ENCODE peak calls at places on chromosomes 2 and 18, in six cellular contexts. I, N, E, P, H and S are unnamed samples.

GRCh38 chr2:47664817-47665216 is 118.1 kb upstream of the MSH6 start:
- DNase-seq in I (no peak), N (no peak), E (no peak), P (peak), H (no peak), S (peak)

GRCh38 chr2:9326975-9327374 is 96.4 kb downstream of the ITGB1BP1 start:
- DNase-seq in I (peak), N (no peak), E (no peak), P (no peak), H (no peak), S (no peak)

GRCh38 chr2:151486100-151486499 is 76.4 kb downstream of the RIF1 start:
- DNase-seq in I (no peak), N (no peak), E (no peak), P (no peak), H (no peak), S (no peak)

GRCh38 chr18:25516747-25517498 is 165.0 kb upstream of the ZNF521 start:
- DNase-seq in I (no peak), N (no peak), E (no peak), P (no peak), H (no peak), S (no peak)

GRCh38 chr18:9916067-9916684 is 2.4 kb downstream of the VAPA start:
- DNase-seq in I (peak), N (no peak), E (no peak), P (no peak), H (no peak), S (no peak)

GRCh38 chr2:209563453-209563852 is 139.6 kb downstream of the MAP2 start:
- DNase-seq in I (no peak), N (no peak), E (no peak), P (no peak), H (no peak), S (no peak)

GRCh38 chr2:239965318-239965717 is 59.8 kb downstream of the NDUFA10 start:
- DNase-seq in I (no peak), N (no peak), E (no peak), P (no peak), H (no peak), S (no peak)

GRCh38 chr18:66764225-66764624 is 160.3 kb upstream of the CDH19 start:
- DNase-seq in I (no peak), N (no peak), E (no peak), P (no peak), H (no peak), S (no peak)

GRCh38 chr2:10773841-10774341 is 38.7 kb downstream of the PDIA6 start:
- DNase-seq in I (no peak), N (no peak), E (no peak), P (no peak), H (no peak), S (no peak)

GRCh38 chr2:156486175-156486574 is 50.0 kb downstream of the GPD2 start:
- DNase-seq in I (peak), N (no peak), E (no peak), P (no peak), H (no peak), S (peak)

GRCh38 chr2:212905640-212906201 is 245.7 kb downstream of the IKZF2 start:
- DNase-seq in I (peak), N (no peak), E (no peak), P (no peak), H (no peak), S (no peak)

GRCh38 chr2:71608441-71608840 is 155.1 kb downstream of the DYSF start:
- DNase-seq in I (no peak), N (no peak), E (peak), P (no peak), H (no peak), S (no peak)

GRCh38 chr2:80199504-80199903 is 105.0 kb downstream of the LRRTM1 start:
- DNase-seq in I (no peak), N (no peak), E (no peak), P (no peak), H (no peak), S (no peak)

GRCh38 chr18:22283397-22283796 is 114.0 kb downstream of the GATA6 start:
- DNase-seq in I (peak), N (no peak), E (no peak), P (no peak), H (no peak), S (no peak)

GRCh38 chr2:101967826-101968498 is 23.8 kb upstream of the IL1R2 start:
- DNase-seq in I (no peak), N (no peak), E (no peak), P (no peak), H (no peak), S (no peak)

GRCh38 chr2:126891681-126892500 is 6.8 kb upstream of the TEX51 start:
- DNase-seq in I (no peak), N (no peak), E (no peak), P (no peak), H (no peak), S (no peak)

GRCh38 chr2:41621578-41621977 is 426.2 kb upstream of the PKDCC start:
- DNase-seq in I (no peak), N (no peak), E (no peak), P (no peak), H (no peak), S (no peak)

GRCh38 chr2:154466226-154466625 is 232.3 kb upstream of the KCNJ3 start:
- DNase-seq in I (no peak), N (no peak), E (no peak), P (no peak), H (no peak), S (no peak)

GRCh38 chr2:44171018-44171417 is 2.3 kb downstream of the PPM1B start:
- DNase-seq in I (peak), N (no peak), E (no peak), P (no peak), H (no peak), S (no peak)

GRCh38 chr2:44172576-44172975 is 3.9 kb downstream of the PPM1B start:
- DNase-seq in I (no peak), N (no peak), E (no peak), P (no peak), H (no peak), S (no peak)

GRCh38 chr2:44168684-44169154 is at the start of gene PPM1B:
- DNase-seq in I (no peak), N (no peak), E (no peak), P (peak), H (no peak), S (peak)

GRCh38 chr2:44169155-44169898 is 652 bp downstream of the PPM1B start:
- DNase-seq in I (peak), N (peak), E (no peak), P (peak), H (no peak), S (peak)

DNA sequence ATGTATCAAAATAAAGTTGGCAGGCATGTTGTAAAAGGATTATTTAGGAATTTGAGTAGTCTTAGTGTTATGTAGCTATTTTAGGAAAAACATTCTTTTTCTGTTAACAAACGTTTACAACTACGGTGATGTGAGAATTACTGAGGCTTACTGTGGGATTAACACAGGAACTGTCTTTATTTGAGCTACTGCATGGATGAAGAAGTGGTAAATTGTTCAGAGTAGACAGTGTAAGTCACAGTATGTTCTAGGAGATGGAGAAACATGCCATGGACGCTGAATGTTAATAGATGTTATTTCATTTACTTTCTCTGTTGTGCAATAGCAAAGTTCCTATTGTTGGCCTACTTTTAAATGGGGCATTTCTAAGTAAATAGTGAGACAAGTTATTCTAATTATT is 1.7 kb downstream of the PPM1B start:
- DNase-seq in I (peak), N (no peak), E (no peak), P (no peak), H (no peak), S (no peak)
- TF ChIP-seq CTCF in I (no peak), N (no peak), E (no peak), P (no peak), H (no peak), S (no peak)

DNA sequence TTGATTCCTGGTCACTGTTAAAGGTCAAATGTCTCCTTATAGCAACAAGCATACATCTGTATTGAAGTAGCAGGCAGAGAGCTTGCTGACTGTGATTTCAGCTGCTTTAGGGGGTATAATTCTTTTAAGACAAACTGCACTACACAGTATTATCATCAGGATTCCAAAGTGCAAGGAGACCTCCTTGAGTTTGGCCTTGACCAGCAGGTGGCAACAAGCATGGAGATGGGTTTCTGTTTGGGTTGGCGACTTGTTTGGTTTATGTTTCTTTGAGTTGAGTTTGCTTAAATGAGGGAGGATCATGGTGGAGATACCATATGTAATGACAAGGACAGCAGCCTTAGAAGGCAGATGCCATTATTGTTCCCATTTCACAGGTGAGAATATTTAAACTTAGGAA is 681.0 kb upstream of the ID2 start:
- DNase-seq in I (peak), N (no peak), E (no peak), P (no peak), H (no peak), S (no peak)
- TF ChIP-seq CTCF in I (peak), N (peak), E (no peak), P (no peak), H (peak), S (no peak)

DNA sequence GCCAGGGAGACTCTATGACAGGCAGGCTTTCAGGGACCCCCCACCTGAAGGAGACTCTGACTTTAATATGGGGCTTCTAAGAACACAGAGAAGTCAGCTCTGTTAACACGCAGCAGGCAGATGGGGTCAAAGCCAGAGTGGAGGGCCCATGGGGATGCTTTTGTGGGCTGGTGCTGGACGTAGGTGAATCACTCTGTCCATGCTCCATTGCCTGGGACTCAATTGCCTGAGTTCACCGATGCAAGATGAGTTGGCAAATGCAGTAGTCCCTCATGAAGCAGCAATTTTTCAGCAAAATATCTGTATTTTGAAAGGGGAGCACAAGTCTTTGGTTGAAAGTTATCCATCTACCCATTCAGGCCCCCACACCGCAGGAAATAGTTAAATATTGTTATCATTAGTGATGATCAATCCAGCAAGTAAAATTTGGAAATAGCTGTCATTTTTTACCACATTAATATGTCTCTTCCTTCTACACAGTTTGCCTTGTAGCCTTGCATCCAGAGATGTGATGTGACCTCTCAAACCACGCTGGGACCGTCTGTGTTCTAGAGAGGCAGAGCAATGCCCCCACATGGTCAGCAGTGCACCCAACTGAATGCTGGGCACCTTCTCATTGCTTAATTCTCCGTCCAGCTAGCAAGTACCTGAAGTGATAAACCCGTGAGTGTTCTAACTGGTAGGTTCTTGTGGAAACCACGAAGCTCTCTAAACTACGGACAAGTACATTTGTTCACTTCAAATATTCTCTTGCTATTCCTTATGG is 34.8 kb upstream of the FAM110C start:
- DNase-seq in I (no peak), N (no peak), E (no peak), P (no peak), H (no peak), S (no peak)
- TF ChIP-seq CTCF in I (no peak), N (no peak), E (no peak), P (no peak), H (no peak), S (no peak)

GRCh38 chr2:231541605-231542509 is 11.6 kb upstream of the NMUR1 start:
- DNase-seq in I (no peak), N (peak), E (no peak), P (peak), H (no peak), S (peak)
- TF ChIP-seq CTCF in I (peak), N (peak), E (no peak), P (peak), H (peak), S (no peak)

GRCh38 chr2:1656326-1656960 is 87.9 kb downstream of the PXDN start:
- DNase-seq in I (no peak), N (no peak), E (no peak), P (peak), H (no peak), S (no peak)
- TF ChIP-seq CTCF in I (peak), N (no peak), E (no peak), P (no peak), H (no peak), S (no peak)

DNA sequence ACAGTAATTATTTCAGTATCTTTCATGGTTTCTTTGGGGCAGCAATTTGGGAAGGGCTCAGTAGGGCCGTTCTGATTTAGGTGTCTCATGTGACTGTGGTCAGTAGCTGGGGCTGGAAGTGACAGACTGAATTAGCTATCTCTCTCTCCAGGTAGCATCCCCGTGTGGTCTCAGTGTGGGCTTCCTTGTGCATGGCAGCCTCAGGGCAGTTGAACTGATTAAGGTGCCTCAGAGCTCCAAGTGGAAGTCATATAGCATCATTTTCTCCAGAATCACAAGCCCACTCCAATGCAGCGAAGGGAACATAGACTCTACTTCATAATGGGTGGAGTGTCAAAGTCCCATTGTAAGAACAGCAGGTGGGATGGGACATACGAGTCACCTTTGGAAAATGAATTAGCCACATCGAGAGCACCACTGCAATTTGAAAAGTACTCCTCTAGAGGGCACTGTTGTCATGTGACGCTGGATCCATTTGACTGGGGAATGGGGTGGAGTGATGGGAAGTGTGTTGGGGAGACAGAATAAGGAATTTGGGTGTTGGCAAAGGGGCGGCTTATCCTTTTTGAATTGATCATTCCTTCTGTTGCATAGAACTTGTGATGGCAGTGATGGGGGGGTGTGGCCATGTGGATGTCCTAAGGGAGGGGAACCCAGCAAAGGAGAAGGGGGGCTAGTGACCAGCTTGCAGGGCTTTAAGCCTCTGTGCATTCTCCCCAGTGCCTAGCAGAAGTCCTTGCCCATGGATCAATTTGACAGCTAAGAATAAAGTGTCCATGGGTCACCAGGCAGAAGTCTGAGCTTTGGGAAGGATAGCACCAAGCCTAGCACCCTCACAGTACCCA is 39.3 kb upstream of the FAM136A start:
- DNase-seq in I (peak), N (peak), E (peak), P (peak), H (peak), S (peak)
- TF ChIP-seq CTCF in I (peak), N (peak), E (peak), P (peak), H (peak), S (peak)

DNA sequence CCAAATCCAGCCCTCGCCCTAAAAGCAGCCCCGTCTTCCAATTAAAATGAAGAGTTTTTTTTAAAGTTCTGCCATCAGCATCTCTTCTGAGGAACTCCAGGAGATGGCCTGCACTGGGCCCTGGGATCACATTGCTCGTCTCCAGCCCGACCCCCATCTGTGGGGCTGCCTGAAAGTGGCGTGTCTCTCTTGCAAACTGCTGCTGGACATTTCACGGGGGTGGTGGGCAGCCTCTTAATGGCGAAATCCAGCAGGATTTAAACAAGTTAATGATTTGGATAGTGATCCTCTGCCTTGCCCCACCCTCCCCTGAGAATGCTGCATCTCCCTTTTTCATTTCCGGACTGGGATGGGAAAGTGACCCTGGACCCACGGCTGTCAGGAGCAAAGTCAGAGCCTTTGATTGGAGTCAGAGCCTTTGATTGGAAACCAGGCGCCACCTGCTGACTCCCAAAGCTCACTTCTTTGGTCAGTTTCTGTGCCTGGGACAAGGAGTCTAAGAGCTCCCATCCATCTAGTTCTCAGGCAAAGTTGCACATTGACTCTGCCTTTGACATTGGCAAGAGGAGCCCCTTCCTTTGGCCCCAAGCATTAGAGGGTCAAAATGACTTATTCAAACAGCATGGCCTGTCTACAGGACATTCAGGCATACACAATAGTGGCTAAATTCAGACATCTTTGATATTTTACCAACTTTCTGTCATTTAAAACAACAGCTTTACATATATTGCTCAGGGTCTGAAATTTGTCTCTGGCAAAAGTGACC is 155.2 kb downstream of the SH3BP4 start:
- DNase-seq in I (peak), N (peak), E (peak), P (peak), H (peak), S (peak)
- TF ChIP-seq CTCF in I (peak), N (peak), E (no peak), P (no peak), H (peak), S (peak)

GRCh38 chr2:221478106-221478863 is 93.8 kb downstream of the EPHA4 start:
- DNase-seq in I (no peak), N (no peak), E (no peak), P (no peak), H (no peak), S (no peak)
- TF ChIP-seq CTCF in I (no peak), N (no peak), E (no peak), P (no peak), H (no peak), S (no peak)

GRCh38 chr18:74289137-74289536 is 2.6 kb downstream of the CYB5A start:
- DNase-seq in I (no peak), N (no peak), E (no peak), P (no peak), H (no peak), S (no peak)

GRCh38 chr18:74292541-74292858 is 737 bp upstream of the CYB5A start:
- DNase-seq in I (no peak), N (peak), E (no peak), P (no peak), H (no peak), S (no peak)

GRCh38 chr18:74289946-74290478 is 1.8 kb downstream of the CYB5A start:
- DNase-seq in I (no peak), N (no peak), E (no peak), P (no peak), H (no peak), S (no peak)

GRCh38 chr18:74291771-74292540 is at the start of gene CYB5A:
- DNase-seq in I (peak), N (peak), E (peak), P (peak), H (peak), S (peak)

GRCh38 chr18:74290831-74291770 is 662 bp downstream of the CYB5A start:
- DNase-seq in I (no peak), N (peak), E (no peak), P (peak), H (no peak), S (peak)
- TF ChIP-seq CTCF in I (no peak), N (peak), E (no peak), P (no peak), H (no peak), S (no peak)

DNA sequence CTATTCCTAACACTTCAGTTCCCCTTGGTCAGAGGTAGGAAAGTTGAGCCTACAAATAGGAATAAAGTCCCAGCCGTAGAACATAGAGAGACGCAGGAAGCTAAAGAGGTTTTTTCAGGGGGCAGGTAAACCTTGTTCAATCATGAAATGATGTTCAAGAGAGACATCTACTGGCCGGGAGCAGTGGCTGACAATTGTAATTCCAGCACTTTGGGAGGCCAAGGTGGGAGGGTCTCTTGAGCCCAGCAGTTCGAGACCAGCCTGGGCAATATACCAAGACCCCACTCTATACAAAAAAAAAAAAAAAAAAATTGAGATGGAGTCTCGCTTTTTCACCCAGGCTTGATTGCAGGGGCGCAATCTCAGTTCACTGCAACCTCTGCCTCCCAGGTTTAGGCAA is 66.7 kb upstream of the DNAJC10 start:
- DNase-seq in I (peak), N (peak), E (no peak), P (peak), H (peak), S (peak)
- TF ChIP-seq CTCF in I (peak), N (peak), E (no peak), P (peak), H (peak), S (peak)